ENCODE peak calls at places on chromosomes 11 and 22, in six cellular contexts. One of them, this sample, is unnamed.

GRCh38 chr22:20657963-20658362 is 116.0 kb upstream of the SERPIND1 start:
- DNase-seq in MM.1S: no peak
- DNase-seq in CD8-positive, alpha-beta T cell: no peak
- DNase-seq in nephron progenitor cell: no peak
- DNase-seq in thoracic aorta: no peak
- DNase-seq in heart left ventricle: no peak
- DNase-seq in this sample: no peak

GRCh38 chr22:37508431-37508963 is 10.7 kb downstream of the CARD10 start:
- DNase-seq in heart left ventricle: peak
- DNase-seq in CD8-positive, alpha-beta T cell: no peak
- DNase-seq in nephron progenitor cell: no peak
- DNase-seq in MM.1S: no peak
- DNase-seq in thoracic aorta: no peak
- DNase-seq in this sample: no peak

GRCh38 chr11:112961146-112961668 is at the start of gene NCAM1:
- DNase-seq in heart left ventricle: peak
- DNase-seq in thoracic aorta: peak
- DNase-seq in nephron progenitor cell: peak
- DNase-seq in MM.1S: peak
- DNase-seq in CD8-positive, alpha-beta T cell: no peak
- DNase-seq in this sample: peak

GRCh38 chr22:33867118-33867863 is 53.0 kb downstream of the LARGE1 start:
- DNase-seq in CD8-positive, alpha-beta T cell: no peak
- DNase-seq in thoracic aorta: no peak
- DNase-seq in MM.1S: no peak
- DNase-seq in heart left ventricle: no peak
- DNase-seq in nephron progenitor cell: no peak
- DNase-seq in this sample: no peak

GRCh38 chr11:66386171-66387069 is 14.9 kb upstream of the SLC29A2 start:
- DNase-seq in thoracic aorta: peak
- DNase-seq in nephron progenitor cell: peak
- DNase-seq in MM.1S: peak
- DNase-seq in CD8-positive, alpha-beta T cell: peak
- DNase-seq in heart left ventricle: peak
- DNase-seq in this sample: peak

GRCh38 chr11:2306971-2307732 is 5.3 kb downstream of the TSPAN32 start:
- DNase-seq in nephron progenitor cell: no peak
- DNase-seq in thoracic aorta: no peak
- DNase-seq in CD8-positive, alpha-beta T cell: no peak
- DNase-seq in heart left ventricle: peak
- DNase-seq in MM.1S: no peak
- DNase-seq in this sample: no peak

GRCh38 chr22:50523806-50524663 is 1.4 kb downstream of the SCO2 start:
- DNase-seq in nephron progenitor cell: no peak
- DNase-seq in CD8-positive, alpha-beta T cell: no peak
- DNase-seq in heart left ventricle: no peak
- DNase-seq in thoracic aorta: no peak
- DNase-seq in MM.1S: no peak
- DNase-seq in this sample: no peak

GRCh38 chr11:65695459-65696241 is 16.4 kb upstream of the KAT5 start:
- DNase-seq in MM.1S: no peak
- DNase-seq in thoracic aorta: no peak
- DNase-seq in heart left ventricle: peak
- DNase-seq in CD8-positive, alpha-beta T cell: no peak
- DNase-seq in nephron progenitor cell: no peak
- DNase-seq in this sample: no peak

GRCh38 chr11:76152741-76153608 is 53.3 kb downstream of the WNT11 start:
- DNase-seq in MM.1S: no peak
- DNase-seq in heart left ventricle: no peak
- DNase-seq in thoracic aorta: no peak
- DNase-seq in nephron progenitor cell: no peak
- DNase-seq in CD8-positive, alpha-beta T cell: peak
- DNase-seq in this sample: peak

GRCh38 chr11:31045335-31045734 is 324.2 kb downstream of the DCDC1 start:
- DNase-seq in CD8-positive, alpha-beta T cell: no peak
- DNase-seq in thoracic aorta: no peak
- DNase-seq in heart left ventricle: no peak
- DNase-seq in MM.1S: no peak
- DNase-seq in nephron progenitor cell: no peak
- DNase-seq in this sample: no peak
- TF ChIP-seq CTCF in CD8-positive, alpha-beta T cell: no peak
- TF ChIP-seq CTCF in thoracic aorta: no peak
- TF ChIP-seq CTCF in heart left ventricle: no peak
- TF ChIP-seq CTCF in MM.1S: peak
- TF ChIP-seq CTCF in nephron progenitor cell: peak
- TF ChIP-seq CTCF in this sample: no peak

GRCh38 chr11:20022363-20023081 is 137.8 kb downstream of the DBX1 start:
- DNase-seq in MM.1S: no peak
- DNase-seq in nephron progenitor cell: peak
- DNase-seq in heart left ventricle: no peak
- DNase-seq in thoracic aorta: no peak
- DNase-seq in CD8-positive, alpha-beta T cell: no peak
- DNase-seq in this sample: peak
- TF ChIP-seq CTCF in MM.1S: no peak
- TF ChIP-seq CTCF in nephron progenitor cell: no peak
- TF ChIP-seq CTCF in heart left ventricle: no peak
- TF ChIP-seq CTCF in thoracic aorta: no peak
- TF ChIP-seq CTCF in CD8-positive, alpha-beta T cell: no peak
- TF ChIP-seq CTCF in this sample: no peak

GRCh38 chr22:39215430-39216142 is 29.2 kb downstream of the PDGFB start:
- DNase-seq in nephron progenitor cell: no peak
- DNase-seq in MM.1S: no peak
- DNase-seq in CD8-positive, alpha-beta T cell: peak
- DNase-seq in heart left ventricle: no peak
- DNase-seq in thoracic aorta: no peak
- DNase-seq in this sample: no peak
- TF ChIP-seq CTCF in nephron progenitor cell: peak
- TF ChIP-seq CTCF in MM.1S: peak
- TF ChIP-seq CTCF in CD8-positive, alpha-beta T cell: peak
- TF ChIP-seq CTCF in heart left ventricle: peak
- TF ChIP-seq CTCF in thoracic aorta: no peak
- TF ChIP-seq CTCF in this sample: peak

GRCh38 chr11:120499859-120500258 is 11.7 kb upstream of the GRIK4 start:
- DNase-seq in CD8-positive, alpha-beta T cell: no peak
- DNase-seq in nephron progenitor cell: no peak
- DNase-seq in heart left ventricle: no peak
- DNase-seq in thoracic aorta: no peak
- DNase-seq in MM.1S: peak
- DNase-seq in this sample: no peak
- TF ChIP-seq CTCF in CD8-positive, alpha-beta T cell: no peak
- TF ChIP-seq CTCF in nephron progenitor cell: no peak
- TF ChIP-seq CTCF in heart left ventricle: no peak
- TF ChIP-seq CTCF in thoracic aorta: no peak
- TF ChIP-seq CTCF in MM.1S: no peak
- TF ChIP-seq CTCF in this sample: no peak

GRCh38 chr11:253886-254270 is 17.1 kb downstream of the PSMD13 start:
- DNase-seq in nephron progenitor cell: no peak
- DNase-seq in MM.1S: no peak
- DNase-seq in thoracic aorta: no peak
- DNase-seq in heart left ventricle: no peak
- DNase-seq in CD8-positive, alpha-beta T cell: no peak
- DNase-seq in this sample: no peak
- TF ChIP-seq CTCF in nephron progenitor cell: no peak
- TF ChIP-seq CTCF in MM.1S: no peak
- TF ChIP-seq CTCF in thoracic aorta: no peak
- TF ChIP-seq CTCF in heart left ventricle: no peak
- TF ChIP-seq CTCF in CD8-positive, alpha-beta T cell: no peak
- TF ChIP-seq CTCF in this sample: no peak

GRCh38 chr11:45904309-45904915 is 2.7 kb downstream of the FREY1 start:
- DNase-seq in CD8-positive, alpha-beta T cell: no peak
- DNase-seq in thoracic aorta: no peak
- DNase-seq in heart left ventricle: no peak
- DNase-seq in nephron progenitor cell: no peak
- DNase-seq in MM.1S: no peak
- DNase-seq in this sample: no peak
- TF ChIP-seq CTCF in CD8-positive, alpha-beta T cell: no peak
- TF ChIP-seq CTCF in thoracic aorta: no peak
- TF ChIP-seq CTCF in heart left ventricle: no peak
- TF ChIP-seq CTCF in nephron progenitor cell: no peak
- TF ChIP-seq CTCF in MM.1S: no peak
- TF ChIP-seq CTCF in this sample: no peak

DNA sequence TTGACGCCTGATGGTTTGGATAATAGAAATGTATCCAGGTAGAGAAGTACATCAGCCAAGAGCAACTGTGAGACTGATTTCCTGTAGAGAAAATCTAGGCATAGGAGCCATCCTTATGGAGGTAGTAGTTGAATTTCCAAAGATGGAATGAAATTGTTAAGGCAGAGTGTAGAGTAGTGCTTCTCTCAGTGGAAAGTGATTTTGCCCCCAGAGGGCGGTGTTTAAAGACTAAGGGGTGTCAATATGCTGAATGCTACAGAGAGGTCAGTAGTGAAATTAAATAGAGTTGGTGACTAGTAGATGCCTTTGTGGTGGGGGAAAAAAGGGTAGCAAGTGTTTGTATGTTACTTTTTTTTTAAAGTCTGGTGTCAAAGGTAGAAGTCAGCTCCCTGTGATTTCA is 54.5 kb downstream of the TRIM44 start:
- DNase-seq in heart left ventricle: no peak
- DNase-seq in CD8-positive, alpha-beta T cell: no peak
- DNase-seq in nephron progenitor cell: no peak
- DNase-seq in thoracic aorta: no peak
- DNase-seq in MM.1S: no peak
- DNase-seq in this sample: peak
- TF ChIP-seq CTCF in heart left ventricle: no peak
- TF ChIP-seq CTCF in CD8-positive, alpha-beta T cell: no peak
- TF ChIP-seq CTCF in nephron progenitor cell: no peak
- TF ChIP-seq CTCF in thoracic aorta: no peak
- TF ChIP-seq CTCF in MM.1S: peak
- TF ChIP-seq CTCF in this sample: no peak

DNA sequence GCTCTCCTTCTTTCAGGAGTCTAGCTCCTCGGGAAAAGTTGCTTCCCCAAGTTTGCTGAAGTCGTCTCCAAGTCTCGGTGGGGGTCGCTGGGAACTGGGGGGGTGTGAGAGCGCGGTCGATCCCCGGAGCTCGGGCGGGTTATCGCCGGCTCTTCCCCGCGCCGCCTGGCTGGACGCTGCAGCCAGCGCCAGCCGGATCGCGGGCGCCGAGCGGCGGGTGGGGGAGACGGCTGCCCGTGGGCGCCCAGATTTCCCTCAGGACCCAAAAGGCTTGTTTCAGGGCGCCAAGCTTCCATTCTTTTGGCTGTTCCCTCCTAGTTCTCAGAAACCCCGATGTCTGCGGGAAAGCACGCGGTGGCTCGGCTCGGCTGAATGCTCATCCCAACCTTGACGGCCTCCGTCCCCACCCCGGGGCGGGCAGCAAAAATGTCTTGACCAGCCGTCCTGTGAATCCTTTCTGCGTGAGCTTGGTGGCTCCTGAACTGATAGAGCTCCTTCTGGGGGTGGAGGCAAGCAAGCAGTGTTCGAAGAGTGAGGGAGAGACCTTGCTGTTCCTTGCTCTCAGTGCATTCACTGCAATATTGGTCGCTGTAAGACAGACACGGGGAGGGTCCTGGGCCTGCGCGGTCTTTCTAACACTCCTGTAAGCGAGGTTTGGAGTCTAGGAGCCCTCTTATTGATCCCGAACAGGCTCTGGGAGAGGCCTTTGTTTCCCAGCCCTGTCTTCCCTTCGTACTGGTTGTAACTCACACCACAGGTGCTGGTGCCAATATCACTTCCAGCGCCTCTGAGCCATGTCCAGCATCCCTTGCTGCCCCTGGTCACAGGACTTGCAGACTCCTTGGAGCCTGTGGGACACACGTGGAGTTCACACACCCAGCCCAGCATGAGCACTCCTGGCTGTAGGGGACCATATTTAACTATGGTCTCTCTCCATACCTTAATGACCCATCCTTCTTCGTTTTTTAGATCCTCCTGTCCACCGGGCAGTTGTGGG is 1.8 kb downstream of the ZBTB16 start:
- DNase-seq in nephron progenitor cell: peak
- DNase-seq in MM.1S: no peak
- DNase-seq in heart left ventricle: no peak
- DNase-seq in thoracic aorta: no peak
- DNase-seq in CD8-positive, alpha-beta T cell: no peak
- DNase-seq in this sample: peak
- TF ChIP-seq CTCF in nephron progenitor cell: no peak
- TF ChIP-seq CTCF in MM.1S: no peak
- TF ChIP-seq CTCF in heart left ventricle: no peak
- TF ChIP-seq CTCF in thoracic aorta: no peak
- TF ChIP-seq CTCF in CD8-positive, alpha-beta T cell: no peak
- TF ChIP-seq CTCF in this sample: no peak

GRCh38 chr11:75022289-75022688 is 33.6 kb downstream of the NEU3 start:
- DNase-seq in thoracic aorta: no peak
- DNase-seq in heart left ventricle: no peak
- DNase-seq in MM.1S: no peak
- DNase-seq in CD8-positive, alpha-beta T cell: no peak
- DNase-seq in nephron progenitor cell: no peak
- DNase-seq in this sample: no peak
- TF ChIP-seq CTCF in thoracic aorta: no peak
- TF ChIP-seq CTCF in heart left ventricle: no peak
- TF ChIP-seq CTCF in MM.1S: no peak
- TF ChIP-seq CTCF in CD8-positive, alpha-beta T cell: no peak
- TF ChIP-seq CTCF in nephron progenitor cell: no peak
- TF ChIP-seq CTCF in this sample: no peak

This sample was measured in GM20000.